ENCODE peak calls at places on chromosomes 12 and 14, in ten cellular contexts. U is pancreas, W is AG10803, G is K562, R is breast epithelium, J is keratinocyte, O is lower lobe of right lung, Z is mammary epithelial cell, P is A673, H is cardiac fibroblast. T is an unnamed sample.

GRCh38 chr12:51528852-51529545 is 62.0 kb upstream of the SCN8A start:
- DNase-seq in U (no peak), W (peak; percentile 42), G (no peak), R (no peak), J (no peak), O (no peak), Z (no peak), P (no peak), H (no peak), T (no peak)

GRCh38 chr12:127435439-127435838 is 831.5 kb upstream of the TMEM132C start:
- DNase-seq in U (no peak), W (no peak), G (no peak), R (no peak), J (no peak), O (no peak), Z (no peak), P (no peak), H (no peak), T (no peak)

GRCh38 chr12:106248849-106249371 is 1.1 kb upstream of the CKAP4 start:
- DNase-seq in U (no peak), W (peak; percentile 66), G (no peak), R (no peak), J (no peak), O (peak; percentile 57), Z (peak; percentile 46), P (peak; percentile 11), H (peak; percentile 59), T (no peak)

GRCh38 chr14:34241185-34241711 is 220.8 kb downstream of the SPTSSA start:
- DNase-seq in U (no peak), W (no peak), G (no peak), R (no peak), J (no peak), O (no peak), Z (no peak), P (no peak), H (no peak), T (no peak)

GRCh38 chr12:133202493-133203343 is 21.4 kb downstream of the ZNF268 start:
- DNase-seq in U (no peak), W (no peak), G (no peak), R (no peak), J (no peak), O (no peak), Z (no peak), P (no peak), H (no peak), T (no peak)

GRCh38 chr12:12941450-12942350 is 10.3 kb downstream of the GPRC5D start:
- DNase-seq in U (no peak), W (no peak), G (no peak), R (no peak), J (no peak), O (no peak), Z (no peak), P (no peak), H (no peak), T (no peak)

GRCh38 chr12:125239563-125239962 is 174.3 kb downstream of the AACS start:
- DNase-seq in U (no peak), W (no peak), G (no peak), R (no peak), J (no peak), O (no peak), Z (no peak), P (no peak), H (no peak), T (no peak)

GRCh38 chr14:57987596-57988300 is 121.9 kb upstream of the SLC35F4 start:
- DNase-seq in U (no peak), W (no peak), G (no peak), R (no peak), J (no peak), O (no peak), Z (no peak), P (no peak), H (no peak), T (no peak)

GRCh38 chr14:99562848-99563748 is 40.9 kb downstream of the CCDC85C start:
- DNase-seq in U (peak; percentile 94), W (peak; percentile 64), G (peak; percentile 55), R (peak; percentile 64), J (no peak), O (peak; percentile 91), Z (peak; percentile 47), P (no peak), H (peak; percentile 83), T (no peak)

GRCh38 chr12:48454675-48455074 is 17.7 kb upstream of the ANP32D start:
- DNase-seq in U (no peak), W (peak; percentile 28), G (no peak), R (no peak), J (no peak), O (no peak), Z (peak; percentile 19), P (peak; percentile 53), H (peak; percentile 65), T (peak; percentile 14)

GRCh38 chr14:87179936-87180335 is 813.0 kb downstream of the GALC start:
- DNase-seq in U (no peak), W (no peak), G (no peak), R (no peak), J (no peak), O (no peak), Z (no peak), P (no peak), H (no peak), T (no peak)

GRCh38 chr14:85165091-85165490 is 364.9 kb upstream of the FLRT2 start:
- DNase-seq in U (no peak), W (no peak), G (no peak), R (no peak), J (no peak), O (no peak), Z (no peak), P (peak; percentile 45), H (peak; percentile 11), T (no peak)

GRCh38 chr14:89249296-89249565 is 167.8 kb downstream of the FOXN3 start:
- DNase-seq in U (no peak), W (no peak), G (no peak), R (no peak), J (peak; percentile 63), O (no peak), Z (peak; percentile 81), P (no peak), H (no peak), T (no peak)

GRCh38 chr14:94392510-94392935 is 4.1 kb upstream of the SERPINA1 start:
- DNase-seq in U (no peak), W (peak; percentile 84), G (no peak), R (no peak), J (no peak), O (peak; percentile 84), Z (peak; percentile 71), P (peak; percentile 31), H (peak; percentile 89), T (peak; percentile 73)

GRCh38 chr12:14723763-14724162 is 27.4 kb upstream of the GUCY2C start:
- DNase-seq in U (peak; percentile 64), W (peak; percentile 59), G (peak; percentile 7), R (no peak), J (no peak), O (no peak), Z (peak; percentile 41), P (peak; percentile 76), H (peak; percentile 77), T (peak; percentile 28)

GRCh38 chr12:113162102-113163029 is 12.8 kb downstream of the CFAP73 start:
- DNase-seq in U (peak; percentile 86), W (peak; percentile 20), G (peak; percentile 43), R (no peak), J (no peak), O (no peak), Z (no peak), P (no peak), H (peak; percentile 56), T (no peak)

DNA sequence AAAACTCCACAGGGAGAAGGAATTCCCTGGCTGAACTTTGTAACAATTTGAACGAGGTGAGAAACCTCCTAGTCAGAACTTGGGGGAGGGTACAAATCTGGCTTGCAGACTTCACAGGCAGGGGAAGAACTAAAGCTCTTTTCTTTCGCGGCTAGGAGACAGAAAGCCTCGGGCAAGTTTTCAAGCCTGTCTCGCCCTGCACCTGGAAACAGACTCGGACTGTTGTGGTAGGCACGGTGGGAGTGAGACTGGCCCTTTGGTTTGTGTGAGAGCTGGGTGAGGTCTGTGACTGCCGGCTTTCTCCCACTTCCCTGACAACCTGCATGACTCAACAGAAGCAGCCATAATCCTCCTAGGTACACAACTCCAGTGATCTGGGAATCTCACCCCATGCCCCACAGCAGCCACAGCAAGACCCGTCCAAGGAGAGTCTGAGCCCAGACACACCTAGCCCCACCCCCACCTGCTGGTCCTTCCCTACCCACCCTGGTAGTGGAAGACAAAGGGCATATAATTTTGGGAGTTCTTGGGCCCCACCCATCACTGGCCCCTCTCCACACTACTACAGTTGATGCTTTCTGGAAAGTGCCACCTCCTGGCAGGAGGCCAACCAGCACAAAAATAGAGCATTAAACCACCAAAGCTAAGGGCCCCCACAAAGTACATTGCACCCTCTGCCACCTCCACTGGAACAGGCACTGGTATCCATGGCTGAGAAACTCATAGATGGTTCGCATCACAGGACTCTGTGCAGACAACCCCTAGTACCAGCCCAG is 102.7 kb upstream of the ST8SIA1 start:
- DNase-seq in U (no peak), W (no peak), G (no peak), R (peak; percentile 67), J (peak; percentile 50), O (no peak), Z (peak; percentile 96), P (no peak), H (no peak), T (no peak)
- H3K4me3 ChIP-seq in U (no peak overlapping the region), W (no peak overlapping the region), G (no peak overlapping the region), R (peak overlapping the region; percentile 51), J (peak overlapping the region; percentile 63), O (no peak overlapping the region), Z (peak overlapping the region; percentile 44), P (no peak overlapping the region), H (no peak overlapping the region), T (no peak overlapping the region)

GRCh38 chr12:17691369-17691768 is 398.6 kb downstream of the RERGL start:
- DNase-seq in U (no peak), W (no peak), G (no peak), R (no peak), J (no peak), O (no peak), Z (no peak), P (no peak), H (no peak), T (no peak)
- TF ChIP-seq CTCF in U (no peak), W (no peak), G (no peak), R (no peak), J (no peak), O (no peak), Z (no peak), P (no peak), H (no peak), T (no peak)

DNA sequence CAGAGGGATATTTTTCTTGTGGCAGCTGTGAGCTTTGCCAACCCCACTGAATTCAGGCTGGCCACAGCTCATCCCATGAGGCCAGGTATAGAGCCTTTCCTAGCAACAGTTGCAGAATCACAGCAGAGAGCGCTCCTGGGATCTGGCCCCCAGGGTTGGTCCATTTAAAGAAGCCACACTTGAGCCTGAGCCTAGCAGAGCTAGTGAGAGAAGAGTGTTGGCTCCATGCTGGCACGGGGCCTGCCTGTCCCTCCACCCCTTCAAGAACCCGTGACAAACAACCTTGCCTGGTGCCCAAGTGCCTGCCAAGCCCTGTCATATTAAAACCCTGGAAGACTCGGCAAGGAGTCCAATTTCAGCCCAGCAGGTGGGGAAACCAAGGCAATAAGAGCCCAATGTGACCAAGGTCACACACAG is 91.6 kb downstream of the LRRC74A start:
- DNase-seq in U (peak; percentile 63), W (peak; percentile 22), G (no peak), R (peak; percentile 61), J (no peak), O (peak; percentile 71), Z (no peak), P (peak; percentile 76), H (peak; percentile 45), T (no peak)
- H3K4me3 ChIP-seq in U (no peak overlapping the region), W (peak overlapping the region; percentile 34), G (no peak overlapping the region), R (peak overlapping the region; percentile 27), J (no peak overlapping the region), O (no peak overlapping the region), Z (no peak overlapping the region), P (no peak overlapping the region), H (no peak overlapping the region), T (no peak overlapping the region)

GRCh38 chr12:65074932-65075331 is 46.2 kb downstream of the WIF1 start:
- DNase-seq in U (no peak), W (no peak), G (no peak), R (no peak), J (no peak), O (no peak), Z (no peak), P (no peak), H (no peak), T (no peak)
- TF ChIP-seq CTCF in U (no peak), W (no peak), G (no peak), R (no peak), J (peak; percentile 16), O (no peak), Z (peak; percentile 21), P (no peak), H (no peak), T (no peak)

T was measured in AG09309.